ENCODE peak calls at places on chromosomes 12 and 14, in four cellular contexts. H is upper lobe of left lung, W is OCI-LY7, J is IMR-90. G is an unnamed sample.

GRCh38 chr12:24544368-24544767 is 404.5 kb downstream of the BCAT1 start:
- DNase-seq in H (no peak), W (no peak), J (peak), G (no peak)

GRCh38 chr14:106518054-106518943 is 991.9 kb downstream of the TMEM121 start:
- DNase-seq in H (no peak), W (peak), J (no peak), G (no peak)

GRCh38 chr12:32901553-32901952 is 5.0 kb upstream of the PKP2 start:
- DNase-seq in H (no peak), W (no peak), J (no peak), G (no peak)

GRCh38 chr12:120944645-120945217 is 33.6 kb upstream of the HNF1A start:
- DNase-seq in H (no peak), W (peak), J (peak), G (peak)

GRCh38 chr14:68686212-68686478 is 106.7 kb downstream of the ZFP36L1 start:
- DNase-seq in H (no peak), W (no peak), J (no peak), G (no peak)

GRCh38 chr14:88256997-88257755 is 65.9 kb downstream of the KCNK10 start:
- DNase-seq in H (no peak), W (no peak), J (no peak), G (no peak)

GRCh38 chr12:5295966-5296365 is 135.9 kb upstream of the NTF3 start:
- DNase-seq in H (no peak), W (no peak), J (no peak), G (no peak)

GRCh38 chr12:92462049-92462448 is 240.7 kb upstream of the PLEKHG7 start:
- DNase-seq in H (no peak), W (peak), J (no peak), G (no peak)

GRCh38 chr12:1608783-1609119 is 14.4 kb upstream of the FBXL14 start:
- DNase-seq in H (no peak), W (peak), J (no peak), G (no peak)

GRCh38 chr14:93830753-93831461 is 42.6 kb upstream of the PRIMA1 start:
- DNase-seq in H (no peak), W (no peak), J (no peak), G (no peak)

GRCh38 chr14:58864751-58865519 is 227.2 kb downstream of the DACT1 start:
- DNase-seq in H (no peak), W (no peak), J (peak), G (no peak)

GRCh38 chr12:93387780-93388179 is 10.1 kb downstream of the NUDT4 start:
- DNase-seq in H (no peak), W (no peak), J (peak), G (no peak)

GRCh38 chr12:18415227-18415626 is 153.9 kb downstream of the PIK3C2G start:
- DNase-seq in H (no peak), W (no peak), J (no peak), G (no peak)

GRCh38 chr12:28202374-28203130 is 12.3 kb downstream of the CCDC91 start:
- DNase-seq in H (no peak), W (no peak), J (no peak), G (no peak)

GRCh38 chr12:131946757-131947156 is 3.0 kb upstream of the EP400 start:
- DNase-seq in H (no peak), W (no peak), J (no peak), G (no peak)

GRCh38 chr14:60315591-60315990 is 66.6 kb downstream of the PPM1A start:
- DNase-seq in H (no peak), W (no peak), J (no peak), G (no peak)

GRCh38 chr14:60310086-60310684 is 61.2 kb downstream of the PPM1A start:
- DNase-seq in H (no peak), W (no peak), J (peak), G (no peak)

GRCh38 chr14:60313093-60313492 is 64.1 kb downstream of the PPM1A start:
- DNase-seq in H (no peak), W (no peak), J (no peak), G (no peak)

GRCh38 chr14:60315181-60315580 is 66.2 kb downstream of the PPM1A start:
- DNase-seq in H (no peak), W (no peak), J (no peak), G (no peak)

DNA sequence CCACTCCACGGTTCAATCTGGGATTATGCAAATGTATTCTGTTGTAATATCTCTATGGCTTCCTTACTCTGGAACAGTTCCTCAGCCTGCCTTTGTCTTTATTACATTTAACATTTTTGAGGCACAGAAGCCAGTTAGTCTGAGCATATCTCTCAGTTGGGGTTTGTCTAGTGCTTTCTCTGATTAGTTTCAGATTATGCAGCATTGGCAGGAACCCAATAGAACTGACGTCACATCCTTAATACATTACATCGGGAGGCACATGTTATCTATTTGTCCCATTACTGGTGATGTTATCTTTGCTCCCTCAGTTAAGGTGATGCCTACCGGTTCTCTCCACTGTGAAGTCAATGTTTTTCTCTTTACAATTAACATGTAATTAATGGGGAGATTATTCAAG is 62.4 kb downstream of the PPM1A start:
- DNase-seq in H (no peak), W (no peak), J (peak), G (no peak)
- TF ChIP-seq CTCF in H (no peak), W (no peak), J (no peak), G (no peak)

GRCh38 chr12:109910969-109911348 is 10.9 kb downstream of the TCHP start:
- DNase-seq in H (peak), W (peak), J (peak), G (peak)
- TF ChIP-seq CTCF in H (no peak), W (peak), J (peak), G (peak)

GRCh38 chr12:100927825-100928224 is 133.2 kb downstream of the ANO4 start:
- DNase-seq in H (no peak), W (no peak), J (peak), G (no peak)

DNA sequence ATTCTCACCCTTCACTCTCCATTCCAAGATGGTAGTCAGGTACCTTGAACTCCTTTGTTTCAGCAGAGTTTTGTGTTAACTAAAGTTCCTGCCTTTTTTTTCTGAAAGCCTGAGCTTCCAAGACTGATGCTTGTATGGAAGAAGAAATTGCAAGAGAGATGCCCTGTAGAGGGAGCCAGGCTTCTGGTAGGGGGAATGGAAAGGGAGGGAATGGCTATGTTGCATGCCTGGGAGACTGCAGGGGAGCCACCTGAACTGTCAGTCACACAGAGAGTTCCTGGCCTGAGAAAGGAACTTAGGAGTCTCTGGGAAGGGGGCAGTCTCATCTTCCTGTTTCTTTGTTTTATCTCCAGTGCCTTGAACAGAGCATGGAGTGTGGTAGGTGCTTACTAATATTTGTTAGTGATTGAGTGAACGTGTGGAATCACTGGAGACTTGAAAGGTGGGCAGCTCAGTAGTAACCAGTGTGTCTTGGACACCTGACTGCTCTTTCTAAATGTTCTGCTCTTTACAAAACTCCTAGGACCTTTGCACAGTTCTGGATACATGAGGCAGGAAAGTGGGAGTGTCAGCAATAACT is 132.2 kb downstream of the ANO4 start:
- DNase-seq in H (no peak), W (no peak), J (peak), G (peak)
- TF ChIP-seq CTCF in H (no peak), W (peak), J (peak), G (no peak)

DNA sequence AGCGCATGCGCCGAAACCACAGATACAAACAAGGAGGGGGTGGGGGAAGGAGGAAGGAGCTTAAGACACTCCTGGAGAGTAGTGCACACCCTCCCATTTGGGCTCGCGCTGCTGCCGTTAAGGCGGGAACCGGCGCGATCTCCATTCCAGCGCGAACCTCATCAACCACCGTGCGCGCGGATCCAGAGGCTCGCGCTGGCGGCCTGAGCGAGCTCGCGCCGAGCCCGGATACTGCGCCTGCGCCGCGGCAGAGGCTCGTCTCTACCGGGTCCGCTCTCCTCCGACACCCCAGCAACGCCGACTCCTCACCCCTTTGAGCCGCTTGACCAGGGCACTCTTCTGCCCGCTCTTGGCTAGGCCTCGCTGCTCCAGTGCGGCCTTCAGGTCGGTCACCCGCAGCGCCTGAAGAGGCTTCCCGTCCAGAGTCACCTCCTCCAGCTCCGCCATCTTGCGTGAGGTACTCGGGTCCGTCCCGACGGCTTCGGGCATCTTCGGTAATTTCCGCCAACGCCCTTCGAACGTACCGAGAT is at the start of gene ACIN1:
- DNase-seq in H (peak), W (peak), J (peak), G (no peak)
- TF ChIP-seq CTCF in H (no peak), W (peak), J (no peak), G (no peak)

DNA sequence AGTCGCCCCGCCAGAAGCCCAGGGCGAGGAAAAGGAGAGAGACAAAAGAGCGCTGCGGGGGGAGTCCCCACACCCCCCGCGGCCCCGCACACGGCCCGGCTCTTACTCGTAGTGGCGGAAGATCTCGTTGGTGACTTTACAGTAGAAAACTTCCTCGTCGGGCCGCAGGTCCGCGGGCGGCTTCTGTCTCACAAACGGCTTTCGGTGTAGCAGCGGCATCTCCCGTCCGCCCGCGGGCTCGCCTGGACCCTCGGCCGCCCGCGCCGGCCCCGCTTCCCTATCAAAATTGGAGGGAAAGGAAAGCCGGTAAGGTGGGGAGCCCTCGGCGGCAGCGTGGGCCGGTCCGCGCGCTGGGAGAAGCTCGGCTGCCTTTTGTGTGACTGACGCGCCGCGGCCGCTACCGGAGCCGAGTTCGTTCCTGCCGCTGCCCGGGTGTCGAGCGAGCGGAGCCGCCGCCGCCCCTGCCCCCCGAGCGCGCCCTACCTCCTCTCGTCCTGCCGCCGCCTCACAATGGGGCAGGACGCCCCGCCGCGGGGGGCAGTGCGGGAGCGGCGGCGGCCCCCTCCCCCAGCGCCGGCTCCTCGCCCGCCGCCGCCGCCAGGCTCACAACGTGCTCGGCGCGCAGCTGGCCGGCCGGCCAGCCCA is 652 bp downstream of the BAZ1A start:
- DNase-seq in H (peak), W (peak), J (peak), G (peak)
- TF ChIP-seq CTCF in H (peak), W (no peak), J (peak), G (no peak)

DNA sequence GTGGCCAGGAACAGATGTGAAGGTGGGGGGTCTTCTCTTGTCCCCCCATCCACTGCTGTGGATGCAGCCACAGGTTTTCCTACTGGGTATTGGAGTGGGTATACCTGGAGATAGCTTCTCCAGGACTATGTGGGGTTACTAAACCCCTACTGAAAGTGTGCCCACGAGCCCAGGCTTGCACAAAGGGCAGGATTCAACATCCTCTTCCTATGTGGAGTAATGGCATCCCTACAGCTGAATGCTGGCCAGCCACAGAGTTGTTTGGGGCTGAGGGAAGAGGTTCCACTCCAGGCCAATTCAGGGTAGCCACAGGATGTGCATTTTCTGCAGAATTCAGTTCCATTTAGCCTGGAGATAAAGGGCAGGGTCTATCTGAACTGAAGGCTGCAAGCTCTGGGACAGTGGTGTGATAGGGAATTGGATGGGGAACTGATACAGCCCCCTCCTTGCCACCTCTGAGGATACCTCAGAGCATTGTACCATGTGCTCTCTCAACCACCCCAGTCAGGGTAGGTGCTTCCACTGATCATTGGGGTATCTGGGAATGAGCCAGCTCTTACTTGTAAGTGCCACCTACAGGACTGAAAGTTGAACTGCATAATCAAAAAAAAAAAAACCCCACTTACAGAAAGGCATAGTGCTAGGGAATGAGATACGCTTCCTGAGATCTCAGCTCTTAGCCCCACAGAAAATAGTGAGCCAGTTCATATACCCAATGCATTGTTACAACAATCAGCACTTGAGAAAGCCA is 187.1 kb downstream of the KITLG start:
- DNase-seq in H (no peak), W (peak), J (peak), G (peak)
- TF ChIP-seq CTCF in H (no peak), W (peak), J (peak), G (no peak)

GRCh38 chr12:17016116-17016864 is 410.3 kb upstream of the LMO3 start:
- DNase-seq in H (no peak), W (no peak), J (no peak), G (no peak)
- TF ChIP-seq CTCF in H (no peak), W (no peak), J (no peak), G (no peak)

DNA sequence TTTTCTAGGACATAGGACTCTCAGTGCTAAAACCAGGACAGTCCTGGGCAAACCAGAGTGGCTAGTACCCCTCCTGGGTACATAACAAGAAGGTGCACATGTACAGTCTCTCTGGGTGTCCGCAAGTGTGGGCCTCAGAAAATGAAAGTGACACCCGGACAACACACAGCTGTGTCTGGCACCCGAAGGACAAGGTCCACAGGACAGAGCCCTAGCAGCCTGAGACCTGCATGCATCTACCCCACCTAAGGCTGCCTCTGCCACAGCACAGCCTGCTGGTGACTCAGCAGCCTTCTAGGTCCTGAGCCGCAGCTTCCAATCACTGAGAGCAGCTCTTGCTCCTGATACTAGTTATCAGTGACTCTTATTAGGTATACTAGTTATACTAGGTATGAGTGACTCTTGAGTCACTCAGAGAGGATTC is 784.1 kb upstream of the TBX3 start:
- DNase-seq in H (no peak), W (no peak), J (peak), G (peak)
- TF ChIP-seq CTCF in H (peak), W (no peak), J (no peak), G (no peak)